ENCODE peak calls at places on chromosomes 5 and 9, in four cellular contexts. T, F, S and C are unnamed samples.
A peak's percentile ranks its signal among the peaks of the same experiment; 100 is the strongest.

GRCh38 chr9:100268271-100268670 is 84.5 kb downstream of the TEX10 start:
- DNase-seq in F (no peak), S (no peak), T (no peak), C (no peak)

GRCh38 chr5:72324186-72324825 is 4.1 kb downstream of the PTCD2 start:
- DNase-seq in S (no peak), F (no peak), T (no peak), C (peak; percentile 49)

GRCh38 chr5:17186271-17186670 is 31.2 kb upstream of the BASP1 start:
- DNase-seq in T (no peak), S (no peak), F (no peak), C (peak; percentile 69)

GRCh38 chr9:137707361-137707760 is 88.6 kb downstream of the EHMT1 start:
- DNase-seq in T (no peak), F (no peak), S (no peak), C (no peak)

GRCh38 chr5:163347671-163348070 is 89.7 kb upstream of the CCNG1 start:
- DNase-seq in F (peak; percentile 85), T (no peak), S (no peak), C (peak; percentile 35)

GRCh38 chr9:80605129-80605528 is 1033.4 kb downstream of the TLE4 start:
- DNase-seq in F (peak; percentile 62), S (no peak), T (no peak), C (no peak)

GRCh38 chr9:12785251-12785880 is 10.5 kb downstream of the LURAP1L start:
- DNase-seq in T (peak; percentile 90), F (no peak), S (peak; percentile 61), C (peak; percentile 53)

GRCh38 chr5:41891066-41891707 is 13.0 kb upstream of the RIMOC1 start:
- DNase-seq in S (no peak), F (peak; percentile 22), T (no peak), C (no peak)

GRCh38 chr5:113294341-113295110 is 140.3 kb downstream of the TSSK1B start:
- DNase-seq in T (peak; percentile 90), F (peak; percentile 96), S (peak; percentile 77), C (peak; percentile 84)

GRCh38 chr9:127980706-127981558 is at the start of gene EEIG1:
- DNase-seq in T (peak; percentile 98), F (peak; percentile 94), S (peak; percentile 95), C (peak; percentile 95)

DNA sequence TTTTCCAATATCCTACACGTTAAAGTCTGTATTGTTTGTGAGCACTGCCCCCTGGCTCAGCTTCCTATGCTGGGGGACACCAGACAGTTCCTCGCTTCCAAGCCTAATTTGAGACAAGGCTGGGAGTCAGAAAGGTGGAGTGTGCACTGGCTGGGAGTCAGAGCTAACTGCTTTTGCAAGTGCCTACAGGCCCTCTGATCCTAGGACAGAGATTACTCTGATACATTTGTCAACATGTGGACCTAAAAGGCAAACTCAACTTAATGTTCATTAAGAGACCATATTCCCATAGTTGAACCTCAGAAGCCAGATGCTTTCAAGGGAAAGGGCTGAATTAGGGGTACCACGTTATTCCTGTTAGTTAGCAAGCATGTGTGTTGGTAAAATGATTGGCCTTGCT is 80.8 kb downstream of the NIPSNAP3B start:
- DNase-seq in F (no peak), T (no peak), S (no peak), C (no peak)
- H3K9me3 ChIP-seq in F (no peaks in the 10 kb centered on the region), T (no peaks in the 10 kb centered on the region), S (no peaks in the 10 kb centered on the region), C (no peaks in the 10 kb centered on the region)

GRCh38 chr9:6214451-6214850 is 1.2 kb upstream of the IL33 start:
- DNase-seq in T (no peak), F (peak; percentile 63), S (no peak), C (peak; percentile 21)

GRCh38 chr9:6214903-6215302 is 704 bp upstream of the IL33 start:
- DNase-seq in S (no peak), T (no peak), F (peak; percentile 84), C (no peak)

GRCh38 chr9:6216002-6216401 is 395 bp downstream of the IL33 start:
- DNase-seq in F (peak; percentile 47), S (no peak), T (no peak), C (no peak)

GRCh38 chr9:6216951-6217350 is 1.3 kb downstream of the IL33 start:
- DNase-seq in T (no peak), F (peak; percentile 48), S (no peak), C (no peak)

DNA sequence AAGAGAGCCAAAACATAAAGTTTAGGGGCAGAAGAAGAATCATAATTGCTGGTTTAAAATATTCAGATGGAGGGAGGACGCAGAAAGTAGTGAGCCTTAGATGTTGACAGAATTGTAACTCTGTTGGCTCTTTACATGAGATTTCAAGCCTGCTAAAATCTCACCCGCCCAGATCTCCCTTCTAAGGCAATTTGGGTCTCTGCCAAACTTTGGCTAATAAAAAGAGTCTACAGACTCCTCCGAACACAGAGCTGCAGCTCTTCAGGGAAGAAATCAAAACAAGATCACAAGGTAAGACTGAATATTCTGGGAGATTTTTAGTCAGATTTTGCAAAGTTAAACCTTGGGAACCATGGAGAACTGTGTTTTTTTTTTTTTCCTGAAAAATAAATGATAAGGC is at the start of gene IL33:
- DNase-seq in S (no peak), F (peak; percentile 93), T (no peak), C (no peak)
- H3K4me3 ChIP-seq in S (peak within 1 kb of the TSS; percentile 45), F (no peak within 1 kb of the TSS), T (peak within 1 kb of the TSS; percentile 38), C (no peak within 1 kb of the TSS)

GRCh38 chr5:1378096-1378495 is 33.2 kb upstream of the CLPTM1L start:
- DNase-seq in F (no peak), S (no peak), T (no peak), C (no peak)
- H3K27me3 ChIP-seq in F (peaks cover 40% of the 10 kb centered on the region), S (peaks cover 5% of the 10 kb centered on the region), T (peaks cover 64% of the 10 kb centered on the region), C (peaks cover 6% of the 10 kb centered on the region)

DNA sequence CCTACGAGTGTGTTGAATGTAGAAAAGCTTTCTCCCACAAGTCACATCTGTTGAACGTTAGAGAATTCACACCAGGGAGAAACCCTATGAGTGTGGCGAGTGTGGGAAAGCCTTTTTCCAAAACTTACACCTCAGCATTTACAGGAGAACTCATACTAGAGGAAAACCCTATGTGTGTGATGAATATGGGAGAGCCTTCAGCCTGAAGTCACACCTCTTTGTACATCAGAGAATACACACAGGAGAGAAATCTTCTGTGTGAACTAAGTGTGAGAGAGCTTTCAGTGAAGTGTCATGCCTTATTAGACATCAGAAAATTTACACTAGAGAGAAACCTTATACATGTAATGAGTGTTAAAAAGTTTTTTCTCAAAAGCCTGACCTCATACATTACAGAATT is 41.8 kb upstream of the GPX3 start:
- DNase-seq in F (no peak), T (no peak), S (no peak), C (no peak)
- H3K9me3 ChIP-seq in F (no peaks in the 10 kb centered on the region), T (peaks cover 8% of the 10 kb centered on the region), S (peaks cover 17% of the 10 kb centered on the region), C (peaks cover 28% of the 10 kb centered on the region)

GRCh38 chr5:143505934-143506333 is 102.4 kb upstream of the NR3C1 start:
- DNase-seq in S (no peak), T (no peak), F (no peak), C (no peak)
- H3K4me3 ChIP-seq in S (no peak overlapping the region), T (no peak overlapping the region), F (no peak overlapping the region), C (no peak overlapping the region)

GRCh38 chr5:177982072-177982727 is 13.8 kb downstream of the PROP1 start:
- DNase-seq in T (no peak), F (no peak), S (peak; percentile 57), C (peak; percentile 21)

GRCh38 chr5:177983763-177984564 is 12.1 kb downstream of the PROP1 start:
- DNase-seq in T (no peak), S (no peak), F (no peak), C (no peak)

GRCh38 chr5:177982956-177983355 is 13.1 kb downstream of the PROP1 start:
- DNase-seq in T (no peak), F (no peak), S (no peak), C (no peak)

GRCh38 chr5:177985430-177986040 is 10.5 kb downstream of the PROP1 start:
- DNase-seq in F (no peak), T (no peak), S (no peak), C (no peak)

GRCh38 chr5:177984565-177985166 is 11.4 kb downstream of the PROP1 start:
- DNase-seq in T (no peak), S (no peak), F (peak; percentile 16), C (no peak)
- H3K27me3 ChIP-seq in T (peaks cover 71% of the 10 kb centered on the region), S (peaks cover 77% of the 10 kb centered on the region), F (peaks cover 48% of the 10 kb centered on the region), C (peaks cover 4% of the 10 kb centered on the region)